ENCODE peak calls at places on chromosomes 4 and X, in four cellular contexts. One of them, this sample, is unnamed.

GRCh38 chr4:36812153-36812552 is 432.4 kb upstream of the NWD2 start:
- DNase-seq in H1: no peak
- DNase-seq in HepG2: no peak
- DNase-seq in GM12878: no peak
- DNase-seq in this sample: no peak

GRCh38 chr4:114879916-114880315 is 233.5 kb downstream of the NDST4 start:
- DNase-seq in H1: no peak
- DNase-seq in HepG2: no peak
- DNase-seq in GM12878: no peak
- DNase-seq in this sample: no peak

GRCh38 chr4:20248155-20248558 is 3.5 kb upstream of the SLIT2 start:
- DNase-seq in H1: no peak
- DNase-seq in HepG2: peak
- DNase-seq in GM12878: no peak
- DNase-seq in this sample: no peak

GRCh38 chr4:8198906-8199593 is at the start of gene SH3TC1:
- DNase-seq in H1: no peak
- DNase-seq in HepG2: peak
- DNase-seq in GM12878: peak
- DNase-seq in this sample: no peak

GRCh38 chr4:30380404-30380998 is 339.7 kb upstream of the PCDH7 start:
- DNase-seq in H1: peak
- DNase-seq in HepG2: peak
- DNase-seq in GM12878: no peak
- DNase-seq in this sample: peak

GRCh38 chr4:7187691-7188090 is 4.6 kb upstream of the SORCS2 start:
- DNase-seq in H1: no peak
- DNase-seq in HepG2: no peak
- DNase-seq in GM12878: no peak
- DNase-seq in this sample: no peak

GRCh38 chrX:130393451-130394074 is 8.1 kb upstream of the GPR119 start:
- DNase-seq in H1: peak
- DNase-seq in HepG2: peak
- DNase-seq in GM12878: no peak
- DNase-seq in this sample: peak

GRCh38 chr4:128311659-128312392 is 24.2 kb upstream of the PGRMC2 start:
- DNase-seq in H1: no peak
- DNase-seq in HepG2: no peak
- DNase-seq in GM12878: no peak
- DNase-seq in this sample: no peak

GRCh38 chrX:11386001-11386523 is 92.8 kb downstream of the AMELX start:
- DNase-seq in H1: no peak
- DNase-seq in HepG2: no peak
- DNase-seq in GM12878: no peak
- DNase-seq in this sample: no peak

GRCh38 chrX:154091678-154092077 is 5.8 kb downstream of the MECP2 start:
- DNase-seq in H1: no peak
- DNase-seq in HepG2: no peak
- DNase-seq in GM12878: no peak
- DNase-seq in this sample: no peak

GRCh38 chr4:88017516-88018302 is 10.3 kb downstream of the PKD2 start:
- DNase-seq in H1: no peak
- DNase-seq in HepG2: no peak
- DNase-seq in GM12878: no peak
- DNase-seq in this sample: no peak

GRCh38 chr4:74283614-74284013 is 24.7 kb upstream of the EPGN start:
- DNase-seq in H1: no peak
- DNase-seq in HepG2: no peak
- DNase-seq in GM12878: no peak
- DNase-seq in this sample: no peak

GRCh38 chr4:159899596-159899995 is 796.7 kb downstream of the RAPGEF2 start:
- DNase-seq in H1: no peak
- DNase-seq in HepG2: no peak
- DNase-seq in GM12878: no peak
- DNase-seq in this sample: no peak
- TF ChIP-seq SUZ12 in H1: no peak
- TF ChIP-seq SUZ12 in HepG2: no peak
- TF ChIP-seq SUZ12 in GM12878: no peak
- TF ChIP-seq SUZ12 in this sample: no peak

GRCh38 chrX:1528884-1529203 is 8.1 kb downstream of the P2RY8 start:
- DNase-seq in H1: no peak
- DNase-seq in HepG2: no peak
- DNase-seq in GM12878: no peak
- DNase-seq in this sample: no peak

GRCh38 chrX:1529328-1529727 is 7.7 kb downstream of the P2RY8 start:
- DNase-seq in H1: no peak
- DNase-seq in HepG2: no peak
- DNase-seq in GM12878: no peak
- DNase-seq in this sample: no peak

GRCh38 chrX:1531106-1531890 is 5.7 kb downstream of the P2RY8 start:
- DNase-seq in H1: no peak
- DNase-seq in HepG2: no peak
- DNase-seq in GM12878: no peak
- DNase-seq in this sample: no peak

GRCh38 chrX:1528186-1528883 is 8.7 kb downstream of the P2RY8 start:
- DNase-seq in H1: no peak
- DNase-seq in HepG2: no peak
- DNase-seq in GM12878: no peak
- DNase-seq in this sample: no peak

GRCh38 chrX:1529756-1530155 is 7.2 kb downstream of the P2RY8 start:
- DNase-seq in H1: no peak
- DNase-seq in HepG2: no peak
- DNase-seq in GM12878: no peak
- DNase-seq in this sample: no peak
- TF ChIP-seq ZNF274 in H1: no peak
- TF ChIP-seq ZNF274 in HepG2: no peak
- TF ChIP-seq ZNF274 in GM12878: no peak
- TF ChIP-seq ZNF274 in this sample: no peak

GRCh38 chr4:124753941-124754581 is 41.5 kb upstream of the ANKRD50 start:
- DNase-seq in H1: no peak
- DNase-seq in HepG2: peak
- DNase-seq in GM12878: no peak
- DNase-seq in this sample: no peak
- TF ChIP-seq SUZ12 in H1: no peak
- TF ChIP-seq SUZ12 in HepG2: no peak
- TF ChIP-seq SUZ12 in GM12878: no peak
- TF ChIP-seq SUZ12 in this sample: no peak

GRCh38 chr4:188411805-188412204 is 272.6 kb downstream of the TRIML1 start:
- DNase-seq in H1: no peak
- DNase-seq in HepG2: no peak
- DNase-seq in GM12878: no peak
- DNase-seq in this sample: no peak

GRCh38 chr4:188414441-188414840 is 275.2 kb downstream of the TRIML1 start:
- DNase-seq in H1: no peak
- DNase-seq in HepG2: no peak
- DNase-seq in GM12878: no peak
- DNase-seq in this sample: no peak

GRCh38 chr4:188423039-188423438 is 283.8 kb downstream of the TRIML1 start:
- DNase-seq in H1: no peak
- DNase-seq in HepG2: no peak
- DNase-seq in GM12878: no peak
- DNase-seq in this sample: no peak

GRCh38 chr4:188412499-188412898 is 273.3 kb downstream of the TRIML1 start:
- DNase-seq in H1: no peak
- DNase-seq in HepG2: no peak
- DNase-seq in GM12878: no peak
- DNase-seq in this sample: no peak

DNA sequence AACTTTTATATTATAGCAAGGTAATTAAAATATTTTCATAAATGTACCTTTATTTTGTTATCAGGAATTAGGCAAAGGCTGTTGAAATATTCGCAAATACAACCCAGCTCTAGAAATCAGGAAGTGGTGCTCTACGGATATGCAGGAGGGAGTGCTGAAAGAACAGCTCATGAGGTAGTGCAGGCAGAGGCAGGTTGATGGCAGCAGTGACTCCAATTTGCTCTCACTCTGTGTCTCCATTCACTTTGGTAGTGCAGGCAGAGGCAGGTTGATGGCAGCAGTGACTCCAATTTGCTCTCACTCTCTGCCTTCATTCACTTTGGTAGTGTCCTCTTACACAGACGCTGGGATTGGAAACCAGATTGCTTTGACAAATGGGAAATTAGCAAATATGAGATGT is 277.9 kb downstream of the TRIML1 start:
- DNase-seq in H1: no peak
- DNase-seq in HepG2: peak
- DNase-seq in GM12878: no peak
- DNase-seq in this sample: no peak
- TF ChIP-seq ZNF274 in H1: no peak
- TF ChIP-seq ZNF274 in HepG2: no peak
- TF ChIP-seq ZNF274 in GM12878: no peak
- TF ChIP-seq ZNF274 in this sample: no peak

GRCh38 chr4:141486375-141486997 is 149.9 kb upstream of the IL15 start:
- DNase-seq in H1: no peak
- DNase-seq in HepG2: no peak
- DNase-seq in GM12878: no peak
- DNase-seq in this sample: no peak

DNA sequence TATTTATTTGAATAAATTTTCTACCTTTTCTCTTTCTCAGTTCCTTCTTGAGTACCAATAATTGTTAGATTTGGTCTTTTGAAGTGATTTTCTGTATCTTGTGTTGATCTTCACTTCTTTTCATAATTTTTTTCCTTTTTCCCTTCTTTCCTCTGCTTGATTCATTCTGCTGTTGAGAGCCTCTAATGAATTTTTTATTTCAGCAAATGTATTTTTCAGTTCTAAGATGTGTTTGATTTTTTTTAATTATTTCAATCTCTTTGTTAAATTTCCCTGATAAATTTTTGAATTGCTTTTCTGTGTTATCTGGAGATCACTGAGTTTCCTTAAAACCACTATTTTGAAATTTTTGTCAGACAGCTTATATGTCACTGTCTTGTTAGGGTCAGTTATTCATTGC is 155.4 kb upstream of the IL15 start:
- DNase-seq in H1: no peak
- DNase-seq in HepG2: no peak
- DNase-seq in GM12878: no peak
- DNase-seq in this sample: no peak
- TF ChIP-seq SUZ12 in H1: no peak
- TF ChIP-seq SUZ12 in HepG2: no peak
- TF ChIP-seq SUZ12 in GM12878: no peak
- TF ChIP-seq SUZ12 in this sample: no peak

DNA sequence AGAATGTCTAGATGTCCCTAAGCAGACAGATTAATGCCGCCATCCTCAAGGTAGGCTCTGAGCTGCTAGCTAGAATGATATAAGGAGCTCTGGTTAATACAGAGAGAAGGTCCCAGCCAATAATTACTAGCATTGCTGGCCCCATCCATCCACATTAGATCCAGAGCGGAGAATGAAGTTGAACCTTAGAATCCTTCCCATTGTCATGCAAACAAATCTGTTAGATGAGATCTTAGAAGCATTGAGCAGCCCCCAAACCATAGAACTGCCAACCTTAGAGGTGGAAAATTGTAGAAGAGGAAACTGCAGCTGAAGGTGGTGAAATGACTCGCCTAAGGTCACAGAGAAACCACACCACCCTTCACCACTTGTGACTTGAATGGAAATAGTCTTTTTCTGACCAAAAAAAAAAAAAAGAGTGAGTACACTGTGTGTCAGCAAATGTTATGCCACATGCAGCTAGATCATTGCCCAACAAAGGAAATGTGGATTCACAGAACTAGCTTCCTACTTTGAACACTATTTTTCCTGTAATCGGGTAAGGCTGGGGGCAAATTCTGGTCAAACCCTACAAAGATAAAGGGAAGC is 162.1 kb downstream of the SMIM20 start:
- DNase-seq in H1: no peak
- DNase-seq in HepG2: no peak
- DNase-seq in GM12878: peak
- DNase-seq in this sample: no peak
- TF ChIP-seq ZNF274 in H1: no peak
- TF ChIP-seq ZNF274 in HepG2: no peak
- TF ChIP-seq ZNF274 in GM12878: no peak
- TF ChIP-seq ZNF274 in this sample: no peak

GRCh38 chr4:149765630-149766029 is 50.0 kb downstream of the IQCM start:
- DNase-seq in H1: no peak
- DNase-seq in HepG2: no peak
- DNase-seq in GM12878: no peak
- DNase-seq in this sample: no peak
- TF ChIP-seq SUZ12 in H1: no peak
- TF ChIP-seq SUZ12 in HepG2: no peak
- TF ChIP-seq SUZ12 in GM12878: no peak
- TF ChIP-seq SUZ12 in this sample: no peak

GRCh38 chr4:129543299-129543698 is 447.3 kb downstream of the C4orf33 start:
- DNase-seq in H1: no peak
- DNase-seq in HepG2: no peak
- DNase-seq in GM12878: no peak
- DNase-seq in this sample: peak
- TF ChIP-seq ZNF274 in H1: no peak
- TF ChIP-seq ZNF274 in HepG2: no peak
- TF ChIP-seq ZNF274 in GM12878: no peak
- TF ChIP-seq ZNF274 in this sample: no peak

GRCh38 chrX:101485212-101486064 is at the start of gene ARMCX4:
- DNase-seq in H1: peak
- DNase-seq in HepG2: no peak
- DNase-seq in GM12878: no peak
- DNase-seq in this sample: no peak
- TF ChIP-seq SUZ12 in H1: no peak
- TF ChIP-seq SUZ12 in HepG2: no peak
- TF ChIP-seq SUZ12 in GM12878: no peak
- TF ChIP-seq SUZ12 in this sample: no peak